ENCODE peak calls at places on chromosomes 2 and 18, in four cellular contexts. One of them, this sample, is unnamed.

GRCh38 chr2:46098606-46099005 is 198.6 kb upstream of the EPAS1 start:
- DNase-seq in mammary epithelial cell: peak
- DNase-seq in fibroblast of lung: peak
- DNase-seq in Karpas-422: no peak
- DNase-seq in this sample: peak

GRCh38 chr2:65846984-65847383 is 414.6 kb upstream of the SPRED2 start:
- DNase-seq in mammary epithelial cell: no peak
- DNase-seq in fibroblast of lung: no peak
- DNase-seq in Karpas-422: no peak
- DNase-seq in this sample: peak

GRCh38 chr2:199470672-199471442 is 13.1 kb upstream of the SATB2 start:
- DNase-seq in mammary epithelial cell: no peak
- DNase-seq in fibroblast of lung: no peak
- DNase-seq in Karpas-422: no peak
- DNase-seq in this sample: peak

GRCh38 chr2:18262601-18263000 is 297.9 kb downstream of the RDH14 start:
- DNase-seq in mammary epithelial cell: no peak
- DNase-seq in fibroblast of lung: no peak
- DNase-seq in Karpas-422: no peak
- DNase-seq in this sample: no peak

GRCh38 chr18:32714571-32715148 is 58.2 kb downstream of the KLHL14 start:
- DNase-seq in mammary epithelial cell: peak
- DNase-seq in fibroblast of lung: peak
- DNase-seq in Karpas-422: peak
- DNase-seq in this sample: no peak

GRCh38 chr2:134657650-134658250 is 61.0 kb downstream of the TMEM163 start:
- DNase-seq in mammary epithelial cell: no peak
- DNase-seq in fibroblast of lung: no peak
- DNase-seq in Karpas-422: peak
- DNase-seq in this sample: no peak

GRCh38 chr2:189412330-189412953 is 28.8 kb upstream of the WDR75 start:
- DNase-seq in mammary epithelial cell: no peak
- DNase-seq in fibroblast of lung: peak
- DNase-seq in Karpas-422: peak
- DNase-seq in this sample: peak

GRCh38 chr2:9654429-9655100 is 23.8 kb upstream of the YWHAQ start:
- DNase-seq in mammary epithelial cell: no peak
- DNase-seq in fibroblast of lung: peak
- DNase-seq in Karpas-422: no peak
- DNase-seq in this sample: peak

GRCh38 chr2:166831930-166832329 is 56.4 kb upstream of the XIRP2 start:
- DNase-seq in mammary epithelial cell: no peak
- DNase-seq in fibroblast of lung: no peak
- DNase-seq in Karpas-422: no peak
- DNase-seq in this sample: no peak

GRCh38 chr2:240816584-240817495 is 3.2 kb downstream of the KIF1A start:
- DNase-seq in mammary epithelial cell: no peak
- DNase-seq in fibroblast of lung: no peak
- DNase-seq in Karpas-422: no peak
- DNase-seq in this sample: peak

GRCh38 chr18:49725809-49726514 is 87.4 kb downstream of the ACAA2 start:
- DNase-seq in mammary epithelial cell: peak
- DNase-seq in fibroblast of lung: peak
- DNase-seq in Karpas-422: no peak
- DNase-seq in this sample: peak

GRCh38 chr2:235494716-235495372 is 1.0 kb downstream of the AGAP1 start:
- DNase-seq in mammary epithelial cell: peak
- DNase-seq in fibroblast of lung: peak
- DNase-seq in Karpas-422: no peak
- DNase-seq in this sample: peak

GRCh38 chr2:188410504-188411235 is 119.0 kb downstream of the GULP1 start:
- DNase-seq in mammary epithelial cell: peak
- DNase-seq in fibroblast of lung: peak
- DNase-seq in Karpas-422: no peak
- DNase-seq in this sample: no peak

GRCh38 chr18:8771930-8772329 is 66.6 kb downstream of the MTCL1 start:
- DNase-seq in mammary epithelial cell: no peak
- DNase-seq in fibroblast of lung: peak
- DNase-seq in Karpas-422: no peak
- DNase-seq in this sample: no peak

GRCh38 chr2:144390424-144391020 is 129.4 kb downstream of the ZEB2 start:
- DNase-seq in mammary epithelial cell: no peak
- DNase-seq in fibroblast of lung: no peak
- DNase-seq in Karpas-422: no peak
- DNase-seq in this sample: no peak

GRCh38 chr2:232502901-232503791 is 15.5 kb upstream of the ECEL1 start:
- DNase-seq in mammary epithelial cell: peak
- DNase-seq in fibroblast of lung: peak
- DNase-seq in Karpas-422: no peak
- DNase-seq in this sample: no peak

GRCh38 chr2:65436825-65437221 is 4.4 kb upstream of the SPRED2 start:
- DNase-seq in mammary epithelial cell: no peak
- DNase-seq in fibroblast of lung: peak
- DNase-seq in Karpas-422: peak
- DNase-seq in this sample: no peak

GRCh38 chr18:59140287-59140885 is 702 bp downstream of the SEC11C start:
- DNase-seq in mammary epithelial cell: peak
- DNase-seq in fibroblast of lung: peak
- DNase-seq in Karpas-422: peak
- DNase-seq in this sample: peak

GRCh38 chr2:203809084-203809521 is 58.5 kb upstream of the CTLA4 start:
- DNase-seq in mammary epithelial cell: peak
- DNase-seq in fibroblast of lung: peak
- DNase-seq in Karpas-422: no peak
- DNase-seq in this sample: no peak

GRCh38 chr2:19754907-19755306 is 146.9 kb downstream of the TTC32 start:
- DNase-seq in mammary epithelial cell: peak
- DNase-seq in fibroblast of lung: no peak
- DNase-seq in Karpas-422: no peak
- DNase-seq in this sample: no peak

GRCh38 chr18:70649683-70650082 is 360.8 kb downstream of the SOCS6 start:
- DNase-seq in mammary epithelial cell: no peak
- DNase-seq in fibroblast of lung: no peak
- DNase-seq in Karpas-422: no peak
- DNase-seq in this sample: no peak

GRCh38 chr2:73949802-73950201 is 23.1 kb downstream of the DGUOK start:
- DNase-seq in mammary epithelial cell: no peak
- DNase-seq in fibroblast of lung: no peak
- DNase-seq in Karpas-422: no peak
- DNase-seq in this sample: no peak

GRCh38 chr2:182345384-182345783 is 81.5 kb downstream of the PDE1A start:
- DNase-seq in mammary epithelial cell: no peak
- DNase-seq in fibroblast of lung: no peak
- DNase-seq in Karpas-422: no peak
- DNase-seq in this sample: no peak

GRCh38 chr2:217650716-217651360 is 352.0 kb downstream of the TNS1 start:
- DNase-seq in mammary epithelial cell: peak
- DNase-seq in fibroblast of lung: peak
- DNase-seq in Karpas-422: peak
- DNase-seq in this sample: peak

GRCh38 chr2:45992021-45992745 is 305.0 kb upstream of the EPAS1 start:
- DNase-seq in mammary epithelial cell: peak
- DNase-seq in fibroblast of lung: peak
- DNase-seq in Karpas-422: no peak
- DNase-seq in this sample: no peak

GRCh38 chr2:59900728-59901452 is 652.6 kb downstream of the BCL11A start:
- DNase-seq in mammary epithelial cell: no peak
- DNase-seq in fibroblast of lung: no peak
- DNase-seq in Karpas-422: no peak
- DNase-seq in this sample: no peak

DNA sequence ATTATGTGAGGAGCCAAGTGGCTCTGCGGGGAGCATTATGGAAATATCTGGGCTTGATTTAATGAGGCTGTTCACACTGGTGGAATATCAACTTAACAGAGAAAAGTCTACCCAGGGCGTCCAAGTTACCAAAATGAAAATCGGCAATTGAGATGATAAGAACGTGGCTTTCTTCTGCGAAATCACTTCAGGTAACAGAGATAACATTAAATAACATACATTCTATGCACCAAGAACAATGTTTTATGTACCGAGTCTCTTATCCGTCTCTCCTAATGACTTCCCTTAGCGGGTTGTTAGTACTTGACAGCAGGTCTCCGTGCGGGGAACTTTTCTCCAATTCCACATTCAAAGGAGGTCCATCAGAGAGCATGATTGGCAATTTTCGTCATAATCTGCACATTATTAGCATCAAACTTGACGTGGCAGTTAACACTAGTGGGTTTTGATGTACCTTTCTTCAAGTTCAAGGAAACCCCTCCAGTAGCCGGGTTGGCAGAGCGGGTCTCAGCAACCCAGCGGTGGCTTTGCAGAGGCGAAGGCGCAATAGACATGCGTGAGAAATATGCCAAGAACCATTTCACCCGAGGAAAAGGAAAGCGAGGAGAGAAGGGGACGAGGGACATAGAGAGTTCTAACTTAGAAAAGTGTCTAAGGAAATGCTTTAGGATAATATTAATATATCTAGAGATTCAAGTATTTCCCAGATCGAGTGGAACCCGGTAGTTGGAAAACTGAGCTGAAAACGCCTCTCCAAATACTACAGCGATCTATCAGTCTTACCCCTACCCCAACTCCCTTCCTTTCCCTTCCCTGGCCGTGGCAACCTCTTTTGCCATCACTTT is 5.1 kb downstream of the EVX2 start:
- DNase-seq in mammary epithelial cell: no peak
- DNase-seq in fibroblast of lung: no peak
- DNase-seq in Karpas-422: no peak
- DNase-seq in this sample: peak
- H3K4me3 ChIP-seq in mammary epithelial cell: no peak
- H3K4me3 ChIP-seq in fibroblast of lung: no peak
- H3K4me3 ChIP-seq in Karpas-422: no peak
- H3K4me3 ChIP-seq in this sample: no peak

GRCh38 chr2:100704156-100704555 is 115.8 kb upstream of the NPAS2 start:
- DNase-seq in mammary epithelial cell: no peak
- DNase-seq in fibroblast of lung: no peak
- DNase-seq in Karpas-422: no peak
- DNase-seq in this sample: no peak

GRCh38 chr2:100704711-100705110 is 115.2 kb upstream of the NPAS2 start:
- DNase-seq in mammary epithelial cell: no peak
- DNase-seq in fibroblast of lung: no peak
- DNase-seq in Karpas-422: no peak
- DNase-seq in this sample: no peak

GRCh38 chr2:100706249-100706648 is 113.7 kb upstream of the NPAS2 start:
- DNase-seq in mammary epithelial cell: no peak
- DNase-seq in fibroblast of lung: no peak
- DNase-seq in Karpas-422: no peak
- DNase-seq in this sample: no peak

GRCh38 chr2:100708333-100708732 is 111.6 kb upstream of the NPAS2 start:
- DNase-seq in mammary epithelial cell: no peak
- DNase-seq in fibroblast of lung: no peak
- DNase-seq in Karpas-422: no peak
- DNase-seq in this sample: no peak

GRCh38 chr2:100707016-100707947 is 112.7 kb upstream of the NPAS2 start:
- DNase-seq in mammary epithelial cell: no peak
- DNase-seq in fibroblast of lung: no peak
- DNase-seq in Karpas-422: no peak
- DNase-seq in this sample: no peak
- H2AFZ ChIP-seq in mammary epithelial cell: no peak
- H2AFZ ChIP-seq in fibroblast of lung: no peak
- H2AFZ ChIP-seq in Karpas-422: no peak
- H2AFZ ChIP-seq in this sample: no peak

GRCh38 chr2:8540552-8541055 is 141.3 kb upstream of the ID2 start:
- DNase-seq in mammary epithelial cell: no peak
- DNase-seq in fibroblast of lung: no peak
- DNase-seq in Karpas-422: no peak
- DNase-seq in this sample: peak
- H3K4me3 ChIP-seq in mammary epithelial cell: no peak
- H3K4me3 ChIP-seq in fibroblast of lung: no peak
- H3K4me3 ChIP-seq in Karpas-422: no peak
- H3K4me3 ChIP-seq in this sample: no peak

GRCh38 chr18:57353940-57354461 is 1.6 kb downstream of the ST8SIA3 start:
- DNase-seq in mammary epithelial cell: peak
- DNase-seq in fibroblast of lung: peak
- DNase-seq in Karpas-422: no peak
- DNase-seq in this sample: peak
- H2AFZ ChIP-seq in mammary epithelial cell: no peak
- H2AFZ ChIP-seq in fibroblast of lung: no peak
- H2AFZ ChIP-seq in Karpas-422: no peak
- H2AFZ ChIP-seq in this sample: no peak